ENCODE peak calls at places on chromosomes 1 and 21, in four cellular contexts. M, S, C and V are unnamed samples.

GRCh38 chr1:159180516-159180915 is 9.1 kb downstream of the CADM3 start:
- DNase-seq in M (no peak), C (no peak), S (no peak), V (no peak)

GRCh38 chr1:236090741-236091147 is 25.9 kb upstream of the NID1 start:
- DNase-seq in C (no peak), S (no peak), M (no peak), V (no peak)

GRCh38 chr1:170790175-170790574 is 126.2 kb downstream of the PRRX1 start:
- DNase-seq in C (no peak), S (no peak), M (no peak), V (no peak)

GRCh38 chr1:111770916-111771315 is 15.2 kb downstream of the DDX20 start:
- DNase-seq in C (no peak), M (no peak), S (no peak), V (no peak)

GRCh38 chr1:8473892-8474300 is 156.0 kb downstream of the SLC45A1 start:
- DNase-seq in C (no peak), S (no peak), M (no peak), V (no peak)

GRCh38 chr1:28160677-28161328 is 15.7 kb downstream of the PTAFR start:
- DNase-seq in S (no peak), C (no peak), M (no peak), V (no peak)

GRCh38 chr1:23194119-23194984 is 22.9 kb downstream of the HTR1D start:
- DNase-seq in S (no peak), C (no peak), M (no peak), V (no peak)

GRCh38 chr1:94754570-94754969 is 65.6 kb upstream of the SLC44A3 start:
- DNase-seq in S (no peak), C (no peak), M (no peak), V (no peak)

GRCh38 chr1:25697426-25698220 is 81.0 kb downstream of the MAN1C1 start:
- DNase-seq in C (no peak), M (no peak), S (no peak), V (no peak)

GRCh38 chr1:244301595-244302130 is 150.0 kb downstream of the ADSS2 start:
- DNase-seq in S (no peak), C (no peak), M (no peak), V (no peak)

GRCh38 chr1:20312310-20312709 is 21.6 kb downstream of the VWA5B1 start:
- DNase-seq in C (no peak), M (no peak), S (no peak), V (no peak)

GRCh38 chr1:199743227-199743626 is 284.3 kb upstream of the NR5A2 start:
- DNase-seq in C (no peak), M (no peak), S (no peak), V (no peak)

GRCh38 chr1:101268893-101269292 is 32.1 kb downstream of the S1PR1 start:
- DNase-seq in M (no peak), S (no peak), C (no peak), V (no peak)

GRCh38 chr1:56644064-56644940 is 812 bp upstream of the PRKAA2 start:
- DNase-seq in M (no peak), S (no peak), C (no peak), V (no peak)

GRCh38 chr21:27756191-27756590 is 789.3 kb upstream of the ADAMTS5 start:
- DNase-seq in C (no peak), M (no peak), S (no peak), V (no peak)

GRCh38 chr1:211951856-211952255 is 83.5 kb downstream of the INTS7 start:
- DNase-seq in S (no peak), C (no peak), M (no peak), V (no peak)

GRCh38 chr1:208078752-208079151 is 165.4 kb downstream of the PLXNA2 start:
- DNase-seq in M (no peak), C (no peak), S (no peak), V (no peak)

GRCh38 chr1:86704972-86705632 is 726 bp downstream of the SH3GLB1 start:
- DNase-seq in C (no peak), M (peak), S (peak), V (peak)

DNA sequence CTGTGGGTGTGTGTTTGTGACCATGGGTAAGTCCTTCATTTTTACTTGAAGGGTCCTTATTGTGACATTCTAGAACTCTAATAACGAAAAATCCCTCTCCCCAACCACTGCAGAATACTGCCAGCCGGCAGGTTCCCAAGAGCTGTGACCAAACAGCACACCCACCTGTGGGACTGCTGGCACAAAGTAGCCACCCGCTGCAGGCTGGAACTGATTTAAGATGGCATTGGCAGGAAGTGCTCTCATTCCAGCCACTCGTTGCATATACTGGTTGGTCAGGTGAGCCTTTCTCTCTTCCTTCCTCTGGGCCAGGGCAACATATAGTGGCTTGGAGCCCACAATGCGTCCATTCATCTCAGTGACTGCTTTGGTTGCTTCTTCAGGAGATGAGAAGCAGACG is 11.6 kb downstream of the PABPC4 start:
- DNase-seq in S (no peak), M (no peak), C (no peak), V (no peak)
- TF ChIP-seq SPI1 in S (no peak), M (no peak), C (no peak), V (no peak)

GRCh38 chr1:185880779-185881333 is 146.7 kb downstream of the HMCN1 start:
- DNase-seq in M (no peak), S (no peak), C (no peak), V (no peak)
- TF ChIP-seq SPI1 in M (no peak), S (no peak), C (no peak), V (no peak)

GRCh38 chr1:223137402-223138100 is 5.5 kb downstream of the TLR5 start:
- DNase-seq in M (no peak), S (no peak), C (no peak), V (peak)
- TF ChIP-seq SPI1 in M (no peak), S (no peak), C (no peak), V (no peak)

DNA sequence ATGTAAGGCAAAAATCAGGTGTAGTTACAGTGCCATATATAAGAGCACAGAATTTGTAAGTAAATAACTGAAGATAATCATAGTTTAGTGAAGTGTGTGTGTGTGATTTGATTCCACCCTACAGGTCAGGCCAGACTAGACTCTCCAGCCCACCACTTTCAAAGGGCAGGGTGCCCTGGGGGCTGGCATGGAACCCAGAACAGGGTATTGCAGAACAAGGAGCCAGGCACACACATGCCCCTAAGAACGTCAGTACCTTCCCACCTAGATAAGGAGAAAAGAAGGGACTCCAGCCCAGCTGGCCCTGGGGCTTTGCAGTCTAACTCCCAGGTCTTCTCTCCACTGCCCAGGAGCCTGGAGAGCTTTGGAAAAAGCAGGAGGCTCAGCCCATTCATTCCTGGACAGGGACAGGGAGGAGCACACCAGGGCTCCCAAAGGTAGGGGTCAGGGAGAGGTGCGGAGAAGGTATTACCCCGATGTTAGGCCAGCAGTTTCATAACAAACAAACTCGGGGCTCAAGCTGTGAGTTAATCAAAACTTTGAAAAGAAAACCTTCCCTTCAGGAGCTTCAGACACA is 149.7 kb upstream of the VANGL1 start:
- DNase-seq in C (no peak), S (no peak), M (no peak), V (no peak)
- TF ChIP-seq SPI1 in C (no peak), S (no peak), M (no peak), V (no peak)

GRCh38 chr21:16851054-16851453 is 661.8 kb upstream of the CXADR start:
- DNase-seq in C (no peak), M (no peak), S (no peak), V (no peak)
- TF ChIP-seq SPI1 in C (no peak), M (no peak), S (no peak), V (no peak)

GRCh38 chr1:223770621-223771315 is 58.4 kb downstream of the CAPN2 start:
- DNase-seq in M (no peak), C (no peak), S (no peak), V (no peak)

GRCh38 chr1:223772771-223773160 is 60.4 kb downstream of the CAPN2 start:
- DNase-seq in C (no peak), S (no peak), M (no peak), V (no peak)

GRCh38 chr1:223774133-223774811 is 61.9 kb downstream of the CAPN2 start:
- DNase-seq in S (no peak), C (no peak), M (no peak), V (no peak)

GRCh38 chr1:223771814-223772770 is 59.8 kb downstream of the CAPN2 start:
- DNase-seq in S (peak), M (no peak), C (no peak), V (no peak)

GRCh38 chr1:223771469-223771813 is 59.1 kb downstream of the CAPN2 start:
- DNase-seq in M (no peak), C (no peak), S (no peak), V (no peak)
- TF ChIP-seq SPI1 in M (no peak), C (no peak), S (no peak), V (no peak)

DNA sequence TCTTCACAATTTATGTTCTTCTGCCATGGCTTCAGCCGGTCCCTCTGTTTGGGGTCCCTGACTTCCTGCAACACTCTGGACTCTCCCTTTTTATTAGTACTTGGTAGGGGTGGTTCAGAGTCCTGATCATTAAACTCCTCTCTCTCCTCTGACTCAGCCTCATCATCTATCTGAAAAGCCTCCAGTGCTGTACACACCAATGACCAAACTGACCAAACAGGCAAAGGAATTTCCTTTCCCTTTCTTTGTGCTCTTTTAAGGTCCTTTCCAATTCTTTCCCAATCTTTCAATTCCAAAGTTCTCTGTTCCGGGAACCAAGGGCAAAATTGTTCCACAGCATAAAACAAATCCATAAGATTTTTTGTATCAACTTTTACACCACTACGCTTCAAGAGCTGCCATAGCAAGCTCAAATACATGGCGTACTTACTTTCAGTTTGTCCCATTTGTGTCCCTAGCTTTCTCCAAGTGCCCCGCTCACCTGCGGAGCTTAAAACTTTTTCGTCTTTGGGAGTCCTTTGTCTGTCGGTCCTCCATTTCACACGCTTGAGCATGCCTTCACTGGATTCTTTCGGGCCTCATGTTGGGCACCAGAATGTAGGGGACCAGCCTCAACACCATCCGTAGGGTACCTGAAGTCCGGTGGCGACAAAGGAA is 9.6 kb downstream of the DAP3 start:
- DNase-seq in C (no peak), S (no peak), M (no peak), V (no peak)
- TF ChIP-seq SPI1 in C (no peak), S (no peak), M (no peak), V (no peak)

GRCh38 chr1:204359131-204359473 is 627 bp downstream of the PLEKHA6 start:
- DNase-seq in C (no peak), S (no peak), M (no peak), V (no peak)

GRCh38 chr1:204358145-204358544 is 1.6 kb downstream of the PLEKHA6 start:
- DNase-seq in M (no peak), C (no peak), S (no peak), V (no peak)

GRCh38 chr1:204358605-204359004 is 1.1 kb downstream of the PLEKHA6 start:
- DNase-seq in S (no peak), C (no peak), M (no peak), V (no peak)

GRCh38 chr1:204360314-204360713 is 585 bp upstream of the PLEKHA6 start:
- DNase-seq in M (no peak), C (no peak), S (no peak), V (no peak)

GRCh38 chr1:204359474-204360255 is at the start of gene PLEKHA6:
- DNase-seq in C (no peak), S (peak), M (no peak), V (no peak)
- TF ChIP-seq SPI1 in C (no peak), S (no peak), M (no peak), V (no peak)

DNA sequence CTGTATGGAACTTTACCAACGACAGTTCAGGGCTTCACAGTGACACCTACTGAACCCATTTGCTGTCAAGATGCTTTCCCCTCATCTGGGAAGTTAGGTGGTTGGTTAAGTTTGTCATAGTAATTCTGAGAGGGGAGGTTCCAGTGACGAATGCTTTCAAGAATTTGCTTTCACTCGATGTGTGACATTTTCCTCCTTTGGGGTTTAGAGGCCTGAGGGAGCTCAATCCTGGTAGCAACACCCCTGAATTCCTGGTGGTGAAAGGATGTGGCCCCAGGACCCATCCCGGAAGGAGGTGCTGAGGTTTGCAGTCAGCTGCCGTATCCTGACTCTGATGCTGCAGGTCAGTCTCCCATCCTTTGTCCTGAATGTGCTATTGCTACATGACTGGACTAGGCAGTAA is 2.8 kb downstream of the PIGV start:
- DNase-seq in S (no peak), C (no peak), M (no peak), V (no peak)
- TF ChIP-seq SPI1 in S (no peak), C (no peak), M (no peak), V (no peak)

DNA sequence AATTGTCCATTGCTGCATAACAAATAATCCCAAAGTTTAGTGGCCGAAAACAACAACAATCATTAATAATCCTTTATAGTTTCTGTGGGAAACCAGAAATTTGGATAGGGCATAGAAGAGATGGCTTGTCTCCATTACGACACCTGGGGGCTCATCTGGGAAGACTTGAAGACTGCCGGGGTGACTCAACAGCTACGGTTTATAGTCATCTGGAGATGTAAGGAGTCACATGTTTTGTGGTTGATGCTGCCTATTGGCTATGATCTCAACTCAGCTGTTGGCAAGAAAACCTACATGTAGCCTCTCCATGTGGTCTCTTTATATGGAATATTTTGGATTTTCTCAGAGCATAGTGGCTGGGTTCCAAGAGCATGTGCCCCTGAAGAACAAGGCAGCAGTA is 29.3 kb upstream of the TSPAN2 start:
- DNase-seq in S (no peak), M (no peak), C (no peak), V (no peak)
- TF ChIP-seq SPI1 in S (no peak), M (no peak), C (no peak), V (no peak)